ENCODE peak calls at places on chromosomes 11 and 22, in six cellular contexts. D is NCI-H345; R is NCI-H1436 treated with DMSO at 0.1 percent for 48 hours; L is activated CD8-positive, alpha-beta memory T cell treated with anti-CD3 and anti-CD28 coated beads, Interleukin-2, amount 50 U/mL, for 48 hours; Z is AG04449; B is NCI-H226. J is an unnamed sample.

GRCh38 chr22:49925525-49926128 is 7.2 kb downstream of the CRELD2 start:
- DNase-seq in L (peak), R (no peak), D (no peak), Z (no peak), B (no peak), J (no peak)

GRCh38 chr11:37788141-37788877 is 1190.3 kb upstream of the RAG2 start:
- DNase-seq in L (no peak), Z (peak), B (peak), D (no peak), R (no peak), J (no peak)

GRCh38 chr11:48142886-48143285 is 73.7 kb upstream of the OR4B1 start:
- DNase-seq in Z (no peak), D (no peak), R (no peak), L (no peak), B (no peak), J (no peak)

GRCh38 chr22:39658367-39658766 is 87.8 kb downstream of the CACNA1I start:
- DNase-seq in D (no peak), Z (no peak), R (no peak), B (no peak), L (no peak), J (no peak)

GRCh38 chr11:23311986-23312940 is 452.0 kb upstream of the CCDC179 start:
- DNase-seq in Z (no peak), R (no peak), B (peak), D (peak), L (no peak), J (no peak)

GRCh38 chr11:70731670-70732492 is 333.6 kb downstream of the CTTN start:
- DNase-seq in Z (no peak), D (no peak), B (no peak), R (no peak), L (no peak), J (no peak)

GRCh38 chr11:96162816-96163499 is 180.0 kb downstream of the MAML2 start:
- DNase-seq in Z (no peak), R (no peak), B (peak), L (no peak), D (no peak), J (no peak)

GRCh38 chr11:70490723-70491558 is 92.6 kb downstream of the CTTN start:
- DNase-seq in L (no peak), D (no peak), B (no peak), Z (no peak), R (no peak), J (no peak)

GRCh38 chr11:28461338-28461737 is 353.1 kb downstream of the METTL15 start:
- DNase-seq in L (no peak), R (no peak), D (no peak), B (peak), Z (no peak), J (no peak)

GRCh38 chr11:122851366-122852011 is 13.2 kb downstream of the CRTAM start:
- DNase-seq in L (no peak), Z (no peak), D (peak), R (no peak), B (no peak), J (no peak)

GRCh38 chr11:46363455-46363920 is 16.2 kb downstream of the DGKZ start:
- DNase-seq in B (no peak), D (no peak), R (no peak), Z (no peak), L (no peak), J (no peak)

GRCh38 chr11:17229481-17230152 is 21.8 kb upstream of the PIK3C2A start:
- DNase-seq in B (no peak), R (no peak), D (no peak), Z (no peak), L (no peak), J (no peak)

GRCh38 chr22:21947040-21948014 is 5.3 kb downstream of the PPM1F start:
- DNase-seq in Z (no peak), L (no peak), D (no peak), B (no peak), R (no peak), J (peak)

GRCh38 chr11:41050791-41051190 is 408.7 kb downstream of the LRRC4C start:
- DNase-seq in Z (no peak), R (no peak), D (no peak), B (no peak), L (no peak), J (no peak)

GRCh38 chr11:35491231-35491871 is 34.1 kb downstream of the PAMR1 start:
- DNase-seq in L (no peak), R (no peak), B (peak), Z (peak), D (no peak), J (no peak)

GRCh38 chr22:46287873-46288751 is 8.6 kb upstream of the GTSE1 start:
- DNase-seq in L (no peak), R (no peak), B (no peak), D (no peak), Z (no peak), J (no peak)

GRCh38 chr11:9310485-9310884 is 3.9 kb downstream of the TMEM41B start:
- DNase-seq in Z (no peak), R (no peak), B (no peak), L (no peak), D (no peak), J (no peak)

GRCh38 chr11:114111369-114112042 is 52.0 kb downstream of the ZBTB16 start:
- DNase-seq in L (no peak), Z (no peak), B (no peak), D (no peak), R (no peak), J (no peak)

GRCh38 chr22:49600891-49601431 is 226.7 kb downstream of the BRD1 start:
- DNase-seq in R (no peak), Z (no peak), B (no peak), D (no peak), L (no peak), J (no peak)

GRCh38 chr11:59174664-59175033 is 2.7 kb downstream of the DTX4 start:
- DNase-seq in R (no peak), D (no peak), L (no peak), B (peak), Z (no peak), J (no peak)

GRCh38 chr11:77175869-77176539 is 48.0 kb downstream of the MYO7A start:
- DNase-seq in R (no peak), L (no peak), B (no peak), D (no peak), Z (no peak), J (no peak)